ENCODE peak calls at places on chromosomes 16 and 17, in eight cellular contexts. C is DND-41; R is endodermal cell; T is stomach; U is effector memory CD4-positive, alpha-beta T cell; S is naive thymus-derived CD4-positive, alpha-beta T cell; X is fibroblast of lung; M is adipocyte. O is an unnamed sample.

GRCh38 chr16:87422106-87422505 is 30.0 kb downstream of the MAP1LC3B start:
- DNase-seq in R (no peak), X (no peak), T (no peak), U (no peak), M (no peak), S (no peak), C (no peak), O (no peak)

GRCh38 chr16:86285421-86285820 is 224.9 kb upstream of the FOXF1 start:
- DNase-seq in X (no peak), R (no peak), T (no peak), U (no peak), C (no peak), S (no peak), M (no peak), O (no peak)

GRCh38 chr17:81976332-81977210 is 858 bp upstream of the ASPSCR1 start:
- DNase-seq in M (no peak), C (peak; percentile 59), U (peak; percentile 36), X (no peak), T (peak; percentile 69), S (no peak), R (peak; percentile 83), O (peak; percentile 31)

GRCh38 chr17:62737513-62737912 is 70.6 kb downstream of the MARCHF10 start:
- DNase-seq in M (no peak), X (no peak), R (peak; percentile 30), S (no peak), U (no peak), C (no peak), T (no peak), O (no peak)

GRCh38 chr17:52546493-52546892 is 388.0 kb upstream of the CA10 start:
- DNase-seq in C (no peak), X (no peak), U (no peak), T (no peak), M (no peak), S (no peak), R (no peak), O (no peak)

GRCh38 chr16:71846443-71846842 is 667 bp downstream of the ATXN1L start:
- DNase-seq in S (peak; percentile 7), X (peak; percentile 20), R (peak; percentile 65), T (no peak), U (no peak), M (peak; percentile 61), C (peak; percentile 28), O (no peak)

GRCh38 chr16:70267516-70267915 is 15.8 kb upstream of the EXOSC6 start:
- DNase-seq in C (peak; percentile 43), M (peak; percentile 47), U (no peak), S (no peak), X (peak; percentile 44), R (peak; percentile 85), T (peak; percentile 35), O (no peak)

GRCh38 chr17:60354223-60354622 is 37.7 kb downstream of the USP32 start:
- DNase-seq in T (no peak), X (peak; percentile 91), R (no peak), U (no peak), M (peak; percentile 92), S (no peak), C (no peak), O (no peak)

GRCh38 chr17:45234641-45235040 is 13.0 kb downstream of the FMNL1 start:
- DNase-seq in R (peak; percentile 89), M (no peak), S (peak; percentile 56), T (no peak), X (no peak), U (no peak), C (peak; percentile 66), O (no peak)

GRCh38 chr16:83899272-83899897 is 470 bp downstream of the MLYCD start:
- DNase-seq in S (peak; percentile 16), M (peak; percentile 68), C (peak; percentile 43), X (peak; percentile 61), T (peak; percentile 61), R (peak; percentile 82), U (peak; percentile 17), O (peak; percentile 44)

GRCh38 chr17:36938566-36939058 is 1.3 kb downstream of the LHX1 start:
- DNase-seq in X (no peak), C (no peak), U (no peak), S (no peak), M (no peak), T (no peak), R (no peak), O (no peak)

GRCh38 chr16:62940573-62940972 is 904.3 kb upstream of the CDH8 start:
- DNase-seq in U (no peak), M (no peak), T (no peak), S (no peak), C (no peak), X (no peak), R (no peak), O (no peak)

GRCh38 chr17:44439168-44439567 is 49.7 kb upstream of the ITGA2B start:
- DNase-seq in R (no peak), U (no peak), M (no peak), C (no peak), S (no peak), T (no peak), X (no peak), O (no peak)

DNA sequence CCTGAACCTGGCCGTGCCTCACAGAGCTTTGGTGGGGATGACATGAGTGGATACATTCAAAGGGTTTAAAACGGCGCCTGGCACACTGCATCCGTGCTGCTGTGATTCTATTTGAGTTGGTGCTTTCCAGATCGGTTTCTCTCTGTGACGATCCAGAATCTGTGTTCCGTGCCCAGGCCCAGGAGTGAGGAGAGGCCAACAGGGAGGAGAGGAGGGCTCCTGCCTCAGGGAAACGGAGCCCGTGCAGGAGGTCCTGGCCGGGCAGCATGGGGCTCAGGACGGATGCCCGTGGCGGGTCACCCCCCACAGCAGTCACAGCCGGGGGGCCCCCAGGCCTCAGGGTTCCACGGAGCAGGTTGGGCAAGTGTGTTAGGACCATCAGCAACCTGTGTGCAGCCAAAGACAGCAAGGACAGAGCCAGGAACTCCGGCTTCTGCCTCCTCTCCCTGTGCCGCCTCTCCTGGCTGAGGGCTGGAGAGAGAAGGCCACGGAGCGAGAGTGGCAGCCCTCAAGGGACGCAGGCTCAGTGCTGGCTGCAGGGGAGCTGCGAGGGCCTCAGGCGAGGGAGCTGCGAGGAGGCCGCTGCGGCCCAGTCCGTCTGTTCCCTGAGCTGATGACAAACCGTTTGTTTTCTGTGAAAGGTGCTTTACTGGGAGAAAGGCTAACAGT is 99.3 kb downstream of the METRNL start:
- DNase-seq in T (no peak), X (no peak), C (no peak), M (no peak), U (no peak), S (no peak), R (peak; percentile 38), O (no peak)
- H3K9me3 ChIP-seq in T (no peaks in the 10 kb centered on the region), X (no peaks in the 10 kb centered on the region), C (no peaks in the 10 kb centered on the region), M (no peaks in the 10 kb centered on the region), U (no peaks in the 10 kb centered on the region), S (no peaks in the 10 kb centered on the region), R (no peaks in the 10 kb centered on the region), O (no peaks in the 10 kb centered on the region)

GRCh38 chr16:12025926-12026325 is 49.4 kb downstream of the SNX29 start:
- DNase-seq in C (no peak), M (no peak), R (no peak), T (no peak), U (no peak), X (no peak), S (no peak), O (no peak)
- H3K9me3 ChIP-seq in C (no peaks in the 10 kb centered on the region), M (no peaks in the 10 kb centered on the region), R (no peaks in the 10 kb centered on the region), T (no peaks in the 10 kb centered on the region), U (no peaks in the 10 kb centered on the region), X (no peaks in the 10 kb centered on the region), S (no peaks in the 10 kb centered on the region), O (no peaks in the 10 kb centered on the region)

DNA sequence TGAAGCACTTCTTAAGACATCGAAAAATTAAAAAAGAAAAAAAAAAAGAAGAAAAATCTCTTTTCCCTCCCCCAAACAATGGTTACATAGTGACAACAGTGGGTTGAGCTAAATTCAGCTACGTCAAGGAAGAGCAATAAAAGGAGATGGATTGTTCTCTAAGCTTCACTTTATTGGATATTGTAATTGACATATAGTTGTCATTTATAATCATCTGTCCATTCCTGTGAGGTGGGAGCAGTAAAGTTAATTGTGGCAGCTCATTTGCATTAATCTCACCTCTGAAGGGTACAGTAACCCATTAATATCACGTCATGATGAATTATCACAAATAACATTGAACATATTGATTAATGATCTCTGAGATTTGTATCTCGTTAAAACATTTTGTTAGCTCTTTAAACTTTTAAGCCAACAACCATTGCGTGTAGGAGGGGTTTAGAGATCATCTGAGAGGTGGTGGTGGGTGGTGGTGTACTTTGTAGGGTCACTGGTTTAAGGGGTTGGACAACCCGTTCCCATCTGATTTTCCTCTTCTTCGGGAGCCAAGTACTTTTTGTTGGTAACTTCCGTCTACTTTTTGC is 184.3 kb downstream of the WWOX start:
- DNase-seq in S (no peak), U (no peak), X (no peak), T (no peak), C (no peak), M (no peak), R (no peak), O (no peak)
- H3K9me3 ChIP-seq in S (no peaks in the 10 kb centered on the region), U (no peaks in the 10 kb centered on the region), X (no peaks in the 10 kb centered on the region), T (no peaks in the 10 kb centered on the region), C (no peaks in the 10 kb centered on the region), M (no peaks in the 10 kb centered on the region), R (no peaks in the 10 kb centered on the region), O (no peaks in the 10 kb centered on the region)

DNA sequence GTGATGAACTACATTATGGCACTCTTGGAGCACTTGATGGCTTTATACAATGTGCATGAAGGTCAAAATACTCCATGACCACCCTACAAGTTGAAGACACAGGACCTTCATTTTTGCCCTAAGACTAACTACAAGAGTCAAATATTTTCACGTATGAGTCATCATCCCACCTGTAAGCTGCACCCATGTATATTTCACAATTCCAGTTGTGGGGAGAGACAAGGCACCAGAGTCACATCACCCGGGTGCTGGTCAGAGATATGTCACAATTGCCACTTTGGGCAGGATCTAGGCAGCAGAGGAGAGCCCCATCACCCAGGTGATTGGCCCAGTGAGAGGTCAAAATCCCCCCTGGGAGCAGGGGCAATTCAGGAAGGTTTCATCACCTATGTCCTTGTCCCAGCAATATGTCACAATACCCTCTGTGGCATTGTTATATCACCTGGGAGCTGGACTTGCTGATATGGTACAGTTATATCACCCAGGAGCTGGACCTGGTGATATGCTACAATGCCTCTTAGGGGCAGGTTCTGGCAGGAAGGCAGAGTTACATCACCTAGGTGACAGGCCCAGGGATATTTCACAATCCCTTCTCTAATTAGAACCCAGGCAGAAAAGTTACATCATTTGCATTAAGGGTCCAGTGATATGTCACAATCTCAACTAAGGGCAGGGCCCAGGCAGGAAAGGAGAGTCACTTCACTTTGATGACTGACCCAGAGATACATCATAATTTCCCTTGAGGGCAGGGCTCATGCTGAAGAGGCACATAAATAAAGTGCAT is 1839.2 kb downstream of the TP53TG3F start:
- DNase-seq in R (no peak), T (no peak), M (no peak), U (no peak), S (no peak), C (no peak), X (no peak), O (no peak)
- H3K9me3 ChIP-seq in R (peaks cover 93% of the 10 kb centered on the region), T (no peaks in the 10 kb centered on the region), M (no peaks in the 10 kb centered on the region), U (no peaks in the 10 kb centered on the region), S (no peaks in the 10 kb centered on the region), C (no peaks in the 10 kb centered on the region), X (no peaks in the 10 kb centered on the region), O (no peaks in the 10 kb centered on the region)

GRCh38 chr16:58269526-58269925 is 25.3 kb downstream of the PRSS54 start:
- DNase-seq in R (no peak), T (no peak), S (no peak), M (no peak), U (no peak), X (peak; percentile 24), C (no peak), O (no peak)
- H3K9me3 ChIP-seq in R (peaks cover 23% of the 10 kb centered on the region), T (peaks cover 11% of the 10 kb centered on the region), S (peaks cover 3% of the 10 kb centered on the region), M (peaks cover 18% of the 10 kb centered on the region), U (peaks cover 3% of the 10 kb centered on the region), X (no peaks in the 10 kb centered on the region), C (peaks cover 8% of the 10 kb centered on the region), O (peaks cover 24% of the 10 kb centered on the region)

GRCh38 chr17:21595086-21595485 is 97.2 kb upstream of the KCNJ18 start:
- DNase-seq in C (no peak), R (no peak), U (no peak), X (no peak), M (no peak), S (no peak), T (no peak), O (no peak)
- H3K9me3 ChIP-seq in C (no peaks in the 10 kb centered on the region), R (peaks cover 8% of the 10 kb centered on the region), U (no peaks in the 10 kb centered on the region), X (no peaks in the 10 kb centered on the region), M (no peaks in the 10 kb centered on the region), S (no peaks in the 10 kb centered on the region), T (no peaks in the 10 kb centered on the region), O (no peaks in the 10 kb centered on the region)

O was measured in MG63.